ENCODE peak calls at places on chromosomes 11 and 22, in four cellular contexts. I, L, Y and Q are unnamed samples.

GRCh38 chr11:126129681-126130671 is 67.3 kb upstream of the CDON start:
- DNase-seq in L (no peak), I (no peak), Y (no peak), Q (no peak)

GRCh38 chr11:62980133-62980760 is 4.5 kb downstream of the SLC22A6 start:
- DNase-seq in L (no peak), Y (no peak), I (no peak), Q (no peak)

GRCh38 chr11:81071641-81072040 is 1630.8 kb upstream of the TENM4 start:
- DNase-seq in L (no peak), Y (no peak), I (no peak), Q (no peak)

GRCh38 chr11:10934293-10934850 is 76.5 kb upstream of the ZBED5 start:
- DNase-seq in L (no peak), Y (peak), I (no peak), Q (no peak)

GRCh38 chr11:73872746-73873412 is 3.8 kb downstream of the COA4 start:
- DNase-seq in I (no peak), L (no peak), Y (no peak), Q (no peak)

GRCh38 chr11:111665779-111666178 is 63.5 kb downstream of the SIK2 start:
- DNase-seq in L (peak), I (peak), Y (peak), Q (no peak)

GRCh38 chr11:63698976-63699733 is 17.9 kb downstream of the RTN3 start:
- DNase-seq in L (no peak), I (no peak), Y (no peak), Q (no peak)

GRCh38 chr22:37887610-37888378 is 18.3 kb upstream of the MICALL1 start:
- DNase-seq in I (no peak), Y (no peak), L (no peak), Q (no peak)

GRCh38 chr11:101441747-101442146 is 142.1 kb downstream of the TRPC6 start:
- DNase-seq in L (no peak), I (no peak), Y (no peak), Q (no peak)

GRCh38 chr22:32564170-32565001 is 89.8 kb downstream of the FBXO7 start:
- DNase-seq in L (no peak), Y (no peak), I (no peak), Q (no peak)

GRCh38 chr11:129766858-129767604 is 48.6 kb upstream of the TMEM45B start:
- DNase-seq in I (peak), Y (no peak), L (peak), Q (no peak)

GRCh38 chr11:118930152-118930712 is 4.5 kb upstream of the BCL9L start:
- DNase-seq in L (peak), Y (peak), I (peak), Q (peak)

GRCh38 chr22:49760630-49761571 is 66.8 kb downstream of the BRD1 start:
- DNase-seq in I (no peak), L (no peak), Y (no peak), Q (peak)

GRCh38 chr22:31098633-31099110 is 8.7 kb downstream of the SELENOM start:
- DNase-seq in Y (peak), L (no peak), I (no peak), Q (no peak)

GRCh38 chr11:98561877-98562395 is 458.8 kb upstream of the CNTN5 start:
- DNase-seq in I (no peak), L (no peak), Y (no peak), Q (no peak)
- TF ChIP-seq FOXK2 in I (no peak), L (no peak), Y (no peak), Q (no peak)

GRCh38 chr11:19957301-19957985 is 202.8 kb downstream of the DBX1 start:
- DNase-seq in I (no peak), L (no peak), Y (no peak), Q (no peak)
- TF ChIP-seq FOXK2 in I (no peak), L (no peak), Y (no peak), Q (no peak)

GRCh38 chr11:35042265-35042664 is 96.7 kb upstream of the CD44 start:
- DNase-seq in L (no peak), I (no peak), Y (no peak), Q (no peak)

GRCh38 chr11:35038211-35038930 is 100.6 kb upstream of the CD44 start:
- DNase-seq in Y (no peak), I (no peak), L (no peak), Q (no peak)

GRCh38 chr11:35039076-35039475 is 99.9 kb upstream of the CD44 start:
- DNase-seq in L (no peak), I (no peak), Y (no peak), Q (no peak)

GRCh38 chr11:35041070-35041554 is 97.9 kb upstream of the CD44 start:
- DNase-seq in Y (no peak), I (no peak), L (no peak), Q (no peak)

GRCh38 chr11:35040221-35040942 is 98.6 kb upstream of the CD44 start:
- DNase-seq in L (no peak), Y (no peak), I (no peak), Q (peak)
- TF ChIP-seq FOXK2 in L (no peak), Y (peak), I (no peak), Q (no peak)

DNA sequence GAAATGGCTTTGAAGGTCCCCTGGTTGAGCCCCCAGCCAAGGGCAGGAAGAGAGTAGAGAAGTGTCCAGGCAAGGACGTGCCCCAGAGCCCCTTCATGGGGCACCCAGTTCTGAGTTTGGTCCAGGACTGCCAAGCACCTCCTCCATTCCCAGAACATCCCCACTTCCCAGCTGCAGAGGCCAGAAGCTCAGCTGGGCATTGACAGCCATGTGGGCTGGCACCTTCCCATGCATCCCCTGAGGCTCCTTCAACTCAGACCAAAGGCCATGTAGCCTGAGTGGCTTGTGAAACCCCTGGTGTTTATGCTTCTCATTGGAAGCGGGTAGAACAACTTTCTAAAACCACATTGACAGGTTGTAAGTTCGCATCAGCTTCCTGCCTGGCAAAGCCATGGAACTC is 789.6 kb downstream of the TBC1D22A start:
- DNase-seq in I (no peak), L (no peak), Y (no peak), Q (no peak)
- TF ChIP-seq FOXK2 in I (no peak), L (no peak), Y (no peak), Q (no peak)

DNA sequence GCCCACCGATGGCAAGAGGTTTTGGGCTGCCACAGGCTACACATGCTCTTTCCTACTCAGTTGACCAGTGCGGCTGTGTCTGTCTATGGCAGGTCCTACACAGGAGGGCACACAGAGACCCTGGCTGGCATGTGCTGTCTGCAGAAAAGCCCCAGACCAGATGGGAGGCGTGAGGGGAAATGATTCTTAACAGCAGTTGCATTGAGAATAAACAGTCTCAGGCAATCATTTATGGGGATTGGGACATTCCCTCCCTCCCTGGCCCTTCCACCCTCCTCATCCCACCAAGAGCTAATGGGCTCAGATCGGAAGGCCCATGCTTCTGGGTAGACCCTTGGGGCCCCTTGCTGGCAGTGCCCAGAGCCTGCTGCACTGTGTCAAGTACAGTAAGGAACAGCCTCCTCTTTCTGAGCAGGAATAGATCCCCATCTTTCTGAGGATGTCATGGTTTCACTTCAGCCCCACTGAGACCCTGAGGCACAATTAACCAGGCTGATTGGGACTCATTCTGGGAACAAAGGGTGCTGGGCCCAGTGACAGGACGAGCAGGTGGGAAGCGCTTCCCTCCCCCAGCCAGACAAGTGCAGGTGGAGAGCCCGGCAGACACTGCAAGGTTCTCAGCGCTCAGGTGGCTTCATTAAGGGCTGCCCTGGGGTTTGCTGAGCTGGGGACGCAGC is 28.3 kb downstream of the TSPAN18 start:
- DNase-seq in Y (no peak), I (no peak), L (no peak), Q (no peak)
- TF ChIP-seq FOXK2 in Y (no peak), I (no peak), L (no peak), Q (no peak)

GRCh38 chr22:35958334-35958733 is 70.3 kb downstream of the RBFOX2 start:
- DNase-seq in Y (no peak), L (no peak), I (no peak), Q (no peak)
- TF ChIP-seq FOXK2 in Y (no peak), L (no peak), I (no peak), Q (no peak)